ENCODE peak calls at places on chromosomes 7 and 10, in eight cellular contexts. One of them, this sample, is unnamed. For H3K27me3, the result is how much of the 10 kb centered on the place peaks cover.

GRCh38 chr7:2012981-2013380 is 219.8 kb downstream of the MAD1L1 start:
- DNase-seq in HL-60: no peak
- DNase-seq in HCT116: no peak
- DNase-seq in GM23338: no peak
- DNase-seq in SK-N-SH: peak
- DNase-seq in K562: no peak
- DNase-seq in HepG2: no peak
- DNase-seq in GM12878: no peak
- DNase-seq in this sample: no peak

GRCh38 chr7:70857793-70858545 is 274.0 kb upstream of the GALNT17 start:
- DNase-seq in HL-60: no peak
- DNase-seq in HCT116: no peak
- DNase-seq in GM23338: peak
- DNase-seq in SK-N-SH: no peak
- DNase-seq in K562: no peak
- DNase-seq in HepG2: no peak
- DNase-seq in GM12878: no peak
- DNase-seq in this sample: no peak

GRCh38 chr10:122462533-122463465 is 1.4 kb downstream of the HTRA1 start:
- DNase-seq in HL-60: no peak
- DNase-seq in HCT116: no peak
- DNase-seq in GM23338: no peak
- DNase-seq in SK-N-SH: peak
- DNase-seq in K562: no peak
- DNase-seq in HepG2: no peak
- DNase-seq in GM12878: no peak
- DNase-seq in this sample: no peak

GRCh38 chr7:155953781-155954549 is 141.7 kb upstream of the SHH start:
- DNase-seq in HL-60: no peak
- DNase-seq in HCT116: no peak
- DNase-seq in GM23338: no peak
- DNase-seq in SK-N-SH: no peak
- DNase-seq in K562: no peak
- DNase-seq in HepG2: peak
- DNase-seq in GM12878: no peak
- DNase-seq in this sample: no peak

GRCh38 chr7:98788921-98789320 is 80.9 kb downstream of the TMEM130 start:
- DNase-seq in HL-60: no peak
- DNase-seq in HCT116: no peak
- DNase-seq in GM23338: no peak
- DNase-seq in SK-N-SH: no peak
- DNase-seq in K562: no peak
- DNase-seq in HepG2: no peak
- DNase-seq in GM12878: no peak
- DNase-seq in this sample: no peak

GRCh38 chr10:32050145-32050544 is 6.1 kb downstream of the KIF5B start:
- DNase-seq in HL-60: no peak
- DNase-seq in HCT116: no peak
- DNase-seq in GM23338: peak
- DNase-seq in SK-N-SH: no peak
- DNase-seq in K562: no peak
- DNase-seq in HepG2: no peak
- DNase-seq in GM12878: no peak
- DNase-seq in this sample: no peak

GRCh38 chr7:69018200-69018599 is 580.1 kb upstream of the AUTS2 start:
- DNase-seq in HL-60: no peak
- DNase-seq in HCT116: no peak
- DNase-seq in GM23338: peak
- DNase-seq in SK-N-SH: no peak
- DNase-seq in K562: no peak
- DNase-seq in HepG2: no peak
- DNase-seq in GM12878: no peak
- DNase-seq in this sample: no peak

GRCh38 chr10:125048101-125048864 is 106.4 kb downstream of the ZRANB1 start:
- DNase-seq in HL-60: peak
- DNase-seq in HCT116: peak
- DNase-seq in GM23338: peak
- DNase-seq in SK-N-SH: peak
- DNase-seq in K562: peak
- DNase-seq in HepG2: peak
- DNase-seq in GM12878: no peak
- DNase-seq in this sample: peak

GRCh38 chr7:36627836-36628235 is 96.5 kb downstream of the AOAH start:
- DNase-seq in HL-60: no peak
- DNase-seq in HCT116: no peak
- DNase-seq in GM23338: no peak
- DNase-seq in SK-N-SH: no peak
- DNase-seq in K562: no peak
- DNase-seq in HepG2: no peak
- DNase-seq in GM12878: no peak
- DNase-seq in this sample: no peak

GRCh38 chr7:111074071-111074771 is 16.7 kb upstream of the LRRN3 start:
- DNase-seq in HL-60: no peak
- DNase-seq in HCT116: no peak
- DNase-seq in GM23338: no peak
- DNase-seq in SK-N-SH: no peak
- DNase-seq in K562: peak
- DNase-seq in HepG2: no peak
- DNase-seq in GM12878: no peak
- DNase-seq in this sample: no peak

GRCh38 chr7:95027181-95027872 is 119.9 kb downstream of the PPP1R9A start:
- DNase-seq in HL-60: no peak
- DNase-seq in HCT116: no peak
- DNase-seq in GM23338: no peak
- DNase-seq in SK-N-SH: no peak
- DNase-seq in K562: no peak
- DNase-seq in HepG2: no peak
- DNase-seq in GM12878: no peak
- DNase-seq in this sample: no peak

GRCh38 chr10:28254290-28254985 is 48.4 kb downstream of the MPP7 start:
- DNase-seq in HL-60: no peak
- DNase-seq in HCT116: peak
- DNase-seq in GM23338: no peak
- DNase-seq in SK-N-SH: no peak
- DNase-seq in K562: no peak
- DNase-seq in HepG2: no peak
- DNase-seq in GM12878: no peak
- DNase-seq in this sample: no peak

GRCh38 chr10:49649294-49649693 is 30.2 kb upstream of the C10orf53 start:
- DNase-seq in HL-60: peak
- DNase-seq in HCT116: no peak
- DNase-seq in GM23338: peak
- DNase-seq in SK-N-SH: no peak
- DNase-seq in K562: no peak
- DNase-seq in HepG2: no peak
- DNase-seq in GM12878: no peak
- DNase-seq in this sample: no peak

GRCh38 chr10:31677198-31678138 is 251.2 kb downstream of the ARHGAP12 start:
- DNase-seq in HL-60: no peak
- DNase-seq in HCT116: no peak
- DNase-seq in GM23338: peak
- DNase-seq in SK-N-SH: no peak
- DNase-seq in K562: no peak
- DNase-seq in HepG2: no peak
- DNase-seq in GM12878: no peak
- DNase-seq in this sample: no peak

GRCh38 chr10:35398355-35398754 is 62.0 kb downstream of the CCNY start:
- DNase-seq in HL-60: no peak
- DNase-seq in HCT116: no peak
- DNase-seq in GM23338: no peak
- DNase-seq in SK-N-SH: peak
- DNase-seq in K562: no peak
- DNase-seq in HepG2: no peak
- DNase-seq in GM12878: no peak
- DNase-seq in this sample: no peak

GRCh38 chr7:11298220-11298619 is 324.5 kb downstream of the PHF14 start:
- DNase-seq in HL-60: no peak
- DNase-seq in HCT116: no peak
- DNase-seq in GM23338: peak
- DNase-seq in SK-N-SH: no peak
- DNase-seq in K562: peak
- DNase-seq in HepG2: no peak
- DNase-seq in GM12878: no peak
- DNase-seq in this sample: no peak

GRCh38 chr10:129921801-129922597 is 42.1 kb downstream of the EBF3 start:
- DNase-seq in HL-60: no peak
- DNase-seq in HCT116: no peak
- DNase-seq in GM23338: no peak
- DNase-seq in SK-N-SH: no peak
- DNase-seq in K562: no peak
- DNase-seq in HepG2: no peak
- DNase-seq in GM12878: no peak
- DNase-seq in this sample: no peak

GRCh38 chr7:68963547-68963946 is 634.7 kb upstream of the AUTS2 start:
- DNase-seq in HL-60: no peak
- DNase-seq in HCT116: no peak
- DNase-seq in GM23338: no peak
- DNase-seq in SK-N-SH: no peak
- DNase-seq in K562: no peak
- DNase-seq in HepG2: no peak
- DNase-seq in GM12878: no peak
- DNase-seq in this sample: no peak

GRCh38 chr7:141097430-141097829 is 23.6 kb downstream of the TMEM178B start:
- DNase-seq in HL-60: no peak
- DNase-seq in HCT116: no peak
- DNase-seq in GM23338: peak
- DNase-seq in SK-N-SH: no peak
- DNase-seq in K562: peak
- DNase-seq in HepG2: no peak
- DNase-seq in GM12878: no peak
- DNase-seq in this sample: no peak

GRCh38 chr7:51521649-51522048 is 205.0 kb upstream of the COBL start:
- DNase-seq in HL-60: no peak
- DNase-seq in HCT116: no peak
- DNase-seq in GM23338: no peak
- DNase-seq in SK-N-SH: no peak
- DNase-seq in K562: no peak
- DNase-seq in HepG2: no peak
- DNase-seq in GM12878: no peak
- DNase-seq in this sample: no peak

DNA sequence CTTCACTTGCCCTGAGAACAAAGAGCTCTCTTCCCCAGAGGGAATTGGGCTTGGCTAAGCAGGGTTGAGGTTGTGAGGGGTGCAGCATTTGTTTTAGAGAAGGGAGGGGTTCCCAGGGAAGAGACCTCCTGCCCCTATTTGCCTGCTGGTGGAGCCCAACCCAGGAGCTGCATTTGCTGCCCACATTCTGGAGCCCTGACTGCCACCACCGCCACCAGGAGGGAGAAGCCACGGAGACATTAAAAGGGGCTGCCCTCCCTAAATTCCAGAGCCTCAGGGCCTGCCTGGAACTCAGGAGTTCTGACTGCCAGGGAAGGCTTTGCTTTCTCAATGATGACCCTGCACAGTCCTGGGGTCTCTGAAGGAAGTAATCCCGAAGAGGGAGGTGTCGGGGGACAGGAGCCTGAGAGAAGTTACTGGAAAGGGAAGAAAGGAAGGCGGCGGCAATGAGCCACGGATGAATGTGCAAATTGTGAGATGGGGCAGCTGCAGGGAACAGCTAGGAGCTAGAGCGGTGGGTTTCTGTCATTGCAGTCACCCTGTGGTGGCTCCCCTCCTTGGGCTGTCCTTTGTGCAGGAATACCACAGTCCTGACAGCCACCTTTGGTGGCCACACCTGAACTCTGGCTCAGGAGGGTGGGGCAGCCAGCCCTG is 51.3 kb downstream of the NEURL1 start:
- DNase-seq in HL-60: no peak
- DNase-seq in HCT116: no peak
- DNase-seq in GM23338: no peak
- DNase-seq in SK-N-SH: peak
- DNase-seq in K562: no peak
- DNase-seq in HepG2: no peak
- DNase-seq in GM12878: no peak
- DNase-seq in this sample: no peak
- H3K27me3 ChIP-seq in HL-60: under half
- H3K27me3 ChIP-seq in HCT116: under half
- H3K27me3 ChIP-seq in GM23338: under half
- H3K27me3 ChIP-seq in SK-N-SH: under half
- H3K27me3 ChIP-seq in K562: under half
- H3K27me3 ChIP-seq in HepG2: under half
- H3K27me3 ChIP-seq in GM12878: under half
- H3K27me3 ChIP-seq in this sample: under half

GRCh38 chr7:74012842-74013249 is 15.1 kb upstream of the ELN start:
- DNase-seq in HL-60: no peak
- DNase-seq in HCT116: no peak
- DNase-seq in GM23338: peak
- DNase-seq in SK-N-SH: peak
- DNase-seq in K562: peak
- DNase-seq in HepG2: no peak
- DNase-seq in GM12878: peak
- DNase-seq in this sample: no peak
- H3K27ac ChIP-seq in HL-60: no peak
- H3K27ac ChIP-seq in HCT116: no peak
- H3K27ac ChIP-seq in GM23338: no peak
- H3K27ac ChIP-seq in SK-N-SH: peak
- H3K27ac ChIP-seq in K562: no peak
- H3K27ac ChIP-seq in HepG2: no peak
- H3K27ac ChIP-seq in GM12878: peak
- H3K27ac ChIP-seq in this sample: no peak

DNA sequence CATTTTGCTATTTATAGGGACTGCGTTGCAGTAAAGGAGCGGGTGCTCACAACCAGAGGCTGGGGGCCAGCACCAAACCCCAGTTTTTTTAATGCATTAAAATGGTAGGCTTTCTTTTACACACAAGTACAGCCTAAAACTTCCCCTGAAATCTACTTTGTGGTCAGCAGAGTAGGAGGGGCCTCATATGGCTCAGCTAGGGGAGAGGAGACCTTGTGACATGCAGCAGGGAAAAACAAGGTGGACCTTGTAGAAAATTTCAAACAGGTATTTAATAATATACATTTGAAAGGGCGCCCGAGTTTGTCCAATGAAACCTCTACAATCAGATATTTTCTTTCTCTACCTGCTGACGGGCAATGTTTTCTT is 1.4 kb downstream of the CCDC136 start:
- DNase-seq in HL-60: no peak
- DNase-seq in HCT116: no peak
- DNase-seq in GM23338: no peak
- DNase-seq in SK-N-SH: no peak
- DNase-seq in K562: peak
- DNase-seq in HepG2: no peak
- DNase-seq in GM12878: no peak
- DNase-seq in this sample: no peak
- TF ChIP-seq REST in HL-60: no peak
- TF ChIP-seq REST in HCT116: no peak
- TF ChIP-seq REST in GM23338: no peak
- TF ChIP-seq REST in SK-N-SH: no peak
- TF ChIP-seq REST in K562: no peak
- TF ChIP-seq REST in HepG2: no peak
- TF ChIP-seq REST in GM12878: no peak
- TF ChIP-seq REST in this sample: no peak

DNA sequence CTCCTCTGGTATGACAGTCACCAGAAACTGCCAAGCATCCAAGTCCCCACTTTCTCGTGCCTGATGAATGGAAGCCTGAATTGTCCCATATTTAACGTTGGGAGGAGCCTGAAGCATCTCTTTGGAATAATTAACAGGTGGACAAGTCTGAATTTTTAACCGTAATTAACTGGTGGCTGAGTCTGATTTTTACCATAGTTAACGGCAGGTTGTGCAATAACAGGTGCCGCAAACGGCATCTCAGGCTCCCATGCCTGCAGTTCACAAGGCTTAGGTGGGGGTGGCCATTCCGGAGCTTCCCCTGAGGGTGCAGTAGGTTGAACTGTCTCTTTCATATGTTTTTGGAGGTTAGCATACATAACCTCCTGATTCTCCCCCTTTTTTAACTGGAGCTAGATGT is 2.0 kb upstream of the GIMAP4 start:
- DNase-seq in HL-60: no peak
- DNase-seq in HCT116: no peak
- DNase-seq in GM23338: no peak
- DNase-seq in SK-N-SH: no peak
- DNase-seq in K562: no peak
- DNase-seq in HepG2: no peak
- DNase-seq in GM12878: no peak
- DNase-seq in this sample: no peak
- H3K27me3 ChIP-seq in HL-60: under half
- H3K27me3 ChIP-seq in HCT116: under half
- H3K27me3 ChIP-seq in GM23338: under half
- H3K27me3 ChIP-seq in SK-N-SH: under half
- H3K27me3 ChIP-seq in K562: under half
- H3K27me3 ChIP-seq in HepG2: under half
- H3K27me3 ChIP-seq in GM12878: under half
- H3K27me3 ChIP-seq in this sample: under half

This sample was measured in Panc1.